ENCODE peak calls at places on chromosome 1, in five cellular contexts. T is Kasumi-1; H is stimulated activated CD4-positive, alpha-beta T cell treated with anti-CD3 and anti-CD28 coated beads, Interleukin-2, amount 100 ng/mL, for 24 hours; G is stomach; W is right cardiac atrium. U is an unnamed sample.

GRCh38 chr1:94237291-94238226 is at the start of gene ARHGAP29:
- DNase-seq in W (peak; percentile 88), G (peak; percentile 88), H (peak; percentile 37), T (no peak), U (no peak)

GRCh38 chr1:228350179-228350742 is 56.4 kb downstream of the TRIM11 start:
- DNase-seq in G (no peak), T (no peak), W (no peak), H (no peak), U (no peak)

GRCh38 chr1:234925440-234926251 is 203.0 kb downstream of the TOMM20 start:
- DNase-seq in G (no peak), W (no peak), H (no peak), T (no peak), U (no peak)

GRCh38 chr1:31798433-31799195 is 17.2 kb downstream of the SPOCD1 start:
- DNase-seq in G (no peak), T (no peak), W (no peak), H (no peak), U (no peak)

GRCh38 chr1:218895064-218895587 is 278.6 kb upstream of the LYPLAL1 start:
- DNase-seq in G (no peak), W (no peak), H (no peak), T (no peak), U (no peak)

GRCh38 chr1:223783676-223784075 is 62.1 kb downstream of the TP53BP2 start:
- DNase-seq in G (no peak), H (no peak), T (no peak), W (no peak), U (no peak)

GRCh38 chr1:47866631-47867446 is 130.3 kb downstream of the TRABD2B start:
- DNase-seq in G (no peak), W (no peak), T (no peak), H (no peak), U (no peak)

GRCh38 chr1:155267373-155267772 is 5.2 kb upstream of the SCAMP3 start:
- DNase-seq in W (no peak), T (no peak), G (no peak), H (no peak), U (no peak)

GRCh38 chr1:37794372-37795339 is 1.0 kb downstream of the MANEAL start:
- DNase-seq in T (no peak), G (no peak), H (no peak), W (no peak), U (no peak)

GRCh38 chr1:182460550-182460951 is 10.6 kb downstream of the RGSL1 start:
- DNase-seq in H (no peak), T (peak; percentile 83), G (no peak), W (no peak), U (peak; percentile 90)